ENCODE peak calls at places on chromosomes 16 and 17, in nine cellular contexts. G is fibroblast of lung, F is GM23338, E is hepatocyte, X is heart right ventricle, R is neural progenitor cell, S is heart left ventricle, D is upper lobe of right lung, C is thyroid gland. Y is an unnamed sample.
A peak's percentile ranks its signal among the peaks of the same experiment; 100 is the strongest.

GRCh38 chr17:43033947-43034622 is 9.1 kb downstream of the RND2 start:
- DNase-seq in G (no peak), F (peak; percentile 73), E (no peak), X (no peak), R (peak; percentile 48), S (no peak), D (no peak), C (peak; percentile 77), Y (peak; percentile 81)

GRCh38 chr17:71057448-71057847 is 888.1 kb downstream of the KCNJ2 start:
- DNase-seq in G (peak; percentile 79), F (no peak), E (no peak), X (no peak), R (no peak), S (no peak), D (no peak), C (no peak), Y (no peak)

GRCh38 chr17:66379539-66379938 is 77.1 kb downstream of the PRKCA start:
- DNase-seq in G (peak; percentile 27), F (no peak), E (no peak), X (no peak), R (no peak), S (no peak), D (no peak), C (no peak), Y (no peak)

GRCh38 chr16:23006380-23006779 is 142.9 kb downstream of the USP31 start:
- DNase-seq in G (no peak), F (no peak), E (no peak), X (no peak), R (no peak), S (no peak), D (no peak), C (no peak), Y (no peak)

GRCh38 chr17:7177954-7178477 is 1.2 kb downstream of the ASGR1 start:
- DNase-seq in G (no peak), F (peak; percentile 74), E (peak; percentile 84), X (no peak), R (peak; percentile 51), S (no peak), D (no peak), C (peak; percentile 17), Y (peak; percentile 87)

GRCh38 chr17:57662644-57663308 is 82.3 kb downstream of the CCDC182 start:
- DNase-seq in G (peak; percentile 99), F (peak; percentile 97), E (peak; percentile 96), X (peak; percentile 97), R (peak; percentile 97), S (peak; percentile 96), D (peak; percentile 95), C (peak; percentile 92), Y (peak; percentile 100)

GRCh38 chr17:55266051-55266957 is 1.5 kb downstream of the HLF start:
- DNase-seq in G (no peak), F (peak; percentile 49), E (no peak), X (no peak), R (peak; percentile 38), S (no peak), D (peak; percentile 75), C (peak; percentile 70), Y (peak; percentile 77)

GRCh38 chr17:8710766-8711165 is 33.9 kb downstream of the CCDC42 start:
- DNase-seq in G (no peak), F (no peak), E (no peak), X (no peak), R (no peak), S (peak; percentile 10), D (no peak), C (no peak), Y (peak; percentile 16)

GRCh38 chr17:37146578-37147119 is 197.9 kb downstream of the AATF start:
- DNase-seq in G (no peak), F (no peak), E (no peak), X (no peak), R (no peak), S (no peak), D (no peak), C (no peak), Y (no peak)

GRCh38 chr17:7652659-7653343 is 2.1 kb downstream of the ATP1B2 start:
- DNase-seq in G (no peak), F (no peak), E (no peak), X (no peak), R (no peak), S (no peak), D (no peak), C (peak; percentile 24), Y (no peak)

GRCh38 chr16:89256651-89257254 is 39.2 kb downstream of the ZNF778 start:
- DNase-seq in G (peak; percentile 52), F (peak; percentile 89), E (peak; percentile 60), X (no peak), R (peak; percentile 58), S (no peak), D (no peak), C (peak; percentile 62), Y (peak; percentile 84)

GRCh38 chr17:43832976-43833829 is at the start of gene MPP3:
- DNase-seq in G (peak; percentile 59), F (peak; percentile 79), E (peak; percentile 92), X (peak; percentile 76), R (peak; percentile 87), S (peak; percentile 86), D (peak; percentile 85), C (peak; percentile 73), Y (peak; percentile 85)

GRCh38 chr17:45905812-45906211 is 11.5 kb downstream of the MAPT start:
- DNase-seq in G (no peak), F (no peak), E (no peak), X (no peak), R (no peak), S (no peak), D (no peak), C (no peak), Y (no peak)

GRCh38 chr17:45908460-45908859 is 14.1 kb downstream of the MAPT start:
- DNase-seq in G (no peak), F (peak; percentile 34), E (no peak), X (no peak), R (no peak), S (no peak), D (no peak), C (no peak), Y (no peak)

GRCh38 chr17:45907720-45908395 is 13.5 kb downstream of the MAPT start:
- DNase-seq in G (no peak), F (no peak), E (no peak), X (no peak), R (no peak), S (no peak), D (no peak), C (no peak), Y (no peak)

GRCh38 chr17:45906237-45906636 is 11.9 kb downstream of the MAPT start:
- DNase-seq in G (no peak), F (no peak), E (no peak), X (no peak), R (no peak), S (no peak), D (no peak), C (no peak), Y (no peak)

DNA sequence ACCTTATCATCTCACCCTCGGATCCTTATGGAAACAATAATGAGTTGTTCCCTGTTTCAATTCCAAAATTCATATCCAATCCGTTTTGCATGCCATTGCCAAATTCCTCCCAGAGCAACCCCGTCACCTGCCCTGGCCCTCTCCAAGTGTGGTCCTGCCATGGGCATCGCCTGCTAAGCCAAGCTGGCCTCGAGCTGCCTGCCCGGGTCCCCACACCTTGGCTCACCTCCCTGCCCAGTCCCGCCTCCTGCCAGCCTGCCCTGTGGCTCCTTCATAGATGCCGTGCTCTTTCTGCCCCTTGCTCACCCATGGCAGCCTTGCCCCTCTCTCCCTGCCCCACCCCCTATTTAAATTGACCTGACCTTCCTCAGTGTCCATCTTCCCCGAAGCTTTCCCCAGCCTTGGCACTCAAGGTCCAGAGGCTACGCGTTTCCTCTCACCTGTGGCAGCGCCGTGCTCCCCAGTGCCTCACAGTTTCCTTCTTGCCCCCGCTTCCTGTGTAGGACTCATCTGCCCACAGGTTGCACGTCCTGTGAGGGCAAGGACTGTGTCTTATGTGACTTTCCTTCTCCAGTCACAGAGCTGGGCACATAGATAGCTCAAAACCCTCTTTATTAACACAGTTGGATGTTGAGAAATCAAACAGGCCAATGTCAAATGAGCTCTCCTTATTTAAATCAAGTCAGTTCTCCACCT is 12.7 kb downstream of the MAPT start:
- DNase-seq in G (no peak), F (no peak), E (no peak), X (no peak), R (no peak), S (no peak), D (no peak), C (no peak), Y (no peak)
- H3K27ac ChIP-seq in G (no peak overlapping the region), F (no peak overlapping the region), E (no peak overlapping the region), X (no peak overlapping the region), R (no peak overlapping the region), S (no peak overlapping the region), D (no peak overlapping the region), C (no peak overlapping the region), Y (no peak overlapping the region)

DNA sequence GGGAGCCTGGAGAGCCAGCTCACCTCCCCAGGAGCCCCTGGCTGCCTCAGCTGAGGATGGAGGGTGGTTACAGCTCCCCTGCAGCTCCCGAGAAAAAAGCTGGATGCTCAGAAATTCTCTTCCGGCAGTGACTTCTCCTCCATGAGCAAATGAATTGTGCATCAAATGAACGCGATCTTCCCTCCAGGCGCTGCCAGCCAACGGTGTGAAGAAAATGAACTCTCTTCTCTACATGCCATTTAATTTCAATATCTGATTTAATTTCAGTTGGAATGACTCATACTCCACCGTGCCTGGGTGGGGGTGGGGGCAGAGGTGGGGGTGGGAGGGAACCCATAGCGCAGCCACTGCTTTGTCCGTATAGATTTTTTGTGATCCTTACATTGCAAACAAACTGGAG is 14.4 kb upstream of the C16orf74 start:
- DNase-seq in G (no peak), F (no peak), E (no peak), X (no peak), R (no peak), S (no peak), D (no peak), C (no peak), Y (no peak)
- H3K4me1 ChIP-seq in G (peaks cover 9% of the 10 kb centered on the region), F (peaks cover 19% of the 10 kb centered on the region), E (no peaks in the 10 kb centered on the region), X (no peaks in the 10 kb centered on the region), R (peaks cover 17% of the 10 kb centered on the region), S (no peaks in the 10 kb centered on the region), D (no peaks in the 10 kb centered on the region), C (no peaks in the 10 kb centered on the region), Y (peaks cover 5% of the 10 kb centered on the region)

DNA sequence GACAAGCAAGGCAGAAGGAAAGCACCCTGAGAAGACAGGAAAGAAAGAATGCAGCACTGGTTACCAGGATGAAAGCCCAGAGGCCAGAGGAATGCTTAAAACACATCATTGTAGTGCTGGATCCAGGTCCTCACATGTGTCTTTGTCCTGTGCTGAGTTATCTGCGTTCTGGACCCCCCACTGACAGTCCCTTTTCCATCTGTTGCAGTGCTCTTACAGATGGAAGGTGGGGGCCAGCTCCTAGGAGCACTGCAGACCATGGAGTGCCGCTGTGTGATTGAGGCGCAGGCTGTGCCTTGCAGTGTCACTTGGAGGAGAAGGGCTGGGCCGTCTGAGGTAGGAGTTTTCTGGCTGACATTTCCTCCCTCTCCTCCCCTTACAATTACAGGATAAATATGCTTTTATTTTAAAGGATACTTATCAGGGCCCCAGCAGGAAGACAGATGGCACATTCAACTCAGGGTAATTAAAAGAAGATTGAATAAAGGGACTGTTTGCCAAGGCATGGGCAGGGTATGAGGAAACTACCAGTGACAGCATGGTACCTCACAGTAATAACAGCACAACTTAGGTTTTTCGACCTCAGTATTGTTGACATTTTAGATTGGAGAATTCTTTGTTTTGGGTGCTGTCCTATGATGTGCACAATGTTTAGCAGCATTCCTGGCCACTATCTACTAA is 3.0 kb downstream of the EME1 start:
- DNase-seq in G (no peak), F (no peak), E (no peak), X (no peak), R (no peak), S (no peak), D (no peak), C (no peak), Y (no peak)
- H3K27ac ChIP-seq in G (no peak overlapping the region), F (no peak overlapping the region), E (no peak overlapping the region), X (no peak overlapping the region), R (no peak overlapping the region), S (no peak overlapping the region), D (no peak overlapping the region), C (no peak overlapping the region), Y (no peak overlapping the region)

GRCh38 chr17:82324566-82325285 is 7.3 kb upstream of the CD7 start:
- DNase-seq in G (no peak), F (no peak), E (no peak), X (no peak), R (no peak), S (no peak), D (peak; percentile 61), C (no peak), Y (no peak)
- H3K4me1 ChIP-seq in G (no peaks in the 10 kb centered on the region), F (no peaks in the 10 kb centered on the region), E (peaks cover 24% of the 10 kb centered on the region), X (peaks cover 6% of the 10 kb centered on the region), R (peaks cover 18% of the 10 kb centered on the region), S (peaks cover 5% of the 10 kb centered on the region), D (peaks cover 8% of the 10 kb centered on the region), C (peaks cover 5% of the 10 kb centered on the region), Y (no peaks in the 10 kb centered on the region)

Y was measured in endodermal cell.